ENCODE peak calls at places on chromosomes 7 and 10, in nine cellular contexts. B is colonic mucosa, W is hepatocyte, I is osteocyte, A is A549, T is upper lobe of right lung, Z is left ventricle myocardium inferior, S is WTC11, M is RWPE1. E is an unnamed sample.

GRCh38 chr7:146660839-146661238 is 544.2 kb downstream of the CNTNAP2 start:
- DNase-seq in B (no peak), W (no peak), I (no peak), A (no peak), T (no peak), Z (no peak), S (no peak), M (no peak), E (no peak)

GRCh38 chr10:102335184-102335583 is 60.3 kb upstream of the NFKB2 start:
- DNase-seq in B (no peak), W (no peak), I (no peak), A (no peak), T (no peak), Z (peak; percentile 52), S (no peak), M (no peak), E (no peak)

GRCh38 chr10:89575037-89575436 is 39.6 kb upstream of the SLC16A12 start:
- DNase-seq in B (no peak), W (no peak), I (no peak), A (no peak), T (no peak), Z (no peak), S (no peak), M (no peak), E (no peak)

GRCh38 chr7:13778967-13779366 is 210.5 kb downstream of the ETV1 start:
- DNase-seq in B (no peak), W (no peak), I (no peak), A (no peak), T (peak; percentile 75), Z (no peak), S (no peak), M (peak; percentile 59), E (no peak)

GRCh38 chr7:2779086-2779485 is 65.0 kb downstream of the GNA12 start:
- DNase-seq in B (no peak), W (no peak), I (no peak), A (no peak), T (no peak), Z (no peak), S (no peak), M (no peak), E (no peak)

GRCh38 chr10:77274046-77274795 is 363.4 kb downstream of the KCNMA1 start:
- DNase-seq in B (no peak), W (peak; percentile 36), I (no peak), A (no peak), T (no peak), Z (no peak), S (no peak), M (peak; percentile 59), E (peak; percentile 69)

GRCh38 chr7:142908921-142909870 is 23.7 kb upstream of the TRPV6 start:
- DNase-seq in B (no peak), W (peak; percentile 42), I (no peak), A (peak; percentile 70), T (no peak), Z (no peak), S (no peak), M (peak; percentile 7), E (no peak)

GRCh38 chr7:155852426-155853301 is 40.4 kb upstream of the SHH start:
- DNase-seq in B (peak; percentile 24), W (no peak), I (peak; percentile 62), A (no peak), T (peak; percentile 30), Z (no peak), S (no peak), M (no peak), E (no peak)

GRCh38 chr7:16739863-16740622 is 13.5 kb upstream of the TSPAN13 start:
- DNase-seq in B (peak; percentile 56), W (peak; percentile 83), I (no peak), A (peak; percentile 69), T (no peak), Z (peak; percentile 23), S (no peak), M (peak; percentile 91), E (no peak)

GRCh38 chr7:116354171-116354545 is 143.8 kb downstream of the TES start:
- DNase-seq in B (peak; percentile 24), W (peak; percentile 72), I (no peak), A (no peak), T (no peak), Z (peak; percentile 41), S (no peak), M (peak; percentile 8), E (no peak)

GRCh38 chr10:77641344-77641743 is 3.7 kb upstream of the KCNMA1 start:
- DNase-seq in B (no peak), W (no peak), I (no peak), A (no peak), T (no peak), Z (no peak), S (no peak), M (no peak), E (no peak)

GRCh38 chr7:12267542-12267941 is 56.4 kb downstream of the TMEM106B start:
- DNase-seq in B (no peak), W (no peak), I (no peak), A (no peak), T (no peak), Z (no peak), S (no peak), M (no peak), E (no peak)

GRCh38 chr10:23478570-23478969 is 39.7 kb downstream of the OTUD1 start:
- DNase-seq in B (no peak), W (no peak), I (no peak), A (no peak), T (no peak), Z (no peak), S (no peak), M (no peak), E (no peak)

GRCh38 chr10:48801026-48801425 is 116.4 kb downstream of the WDFY4 start:
- DNase-seq in B (no peak), W (no peak), I (no peak), A (no peak), T (no peak), Z (no peak), S (no peak), M (peak; percentile 26), E (no peak)

GRCh38 chr10:31599626-31600504 is 280.8 kb downstream of the ZEB1 start:
- DNase-seq in B (no peak), W (no peak), I (peak; percentile 42), A (no peak), T (no peak), Z (no peak), S (no peak), M (no peak), E (no peak)

GRCh38 chr10:12061124-12061523 is 7.6 kb upstream of the DHTKD1 start:
- DNase-seq in B (no peak), W (no peak), I (no peak), A (no peak), T (no peak), Z (no peak), S (no peak), M (no peak), E (no peak)

GRCh38 chr7:36474283-36475010 is 84.8 kb downstream of the ANLN start:
- DNase-seq in B (no peak), W (no peak), I (no peak), A (no peak), T (no peak), Z (no peak), S (no peak), M (peak; percentile 70), E (no peak)

GRCh38 chr7:106517508-106517907 is 143.4 kb downstream of the CCDC71L start:
- DNase-seq in B (no peak), W (no peak), I (no peak), A (no peak), T (no peak), Z (no peak), S (no peak), M (no peak), E (no peak)

DNA sequence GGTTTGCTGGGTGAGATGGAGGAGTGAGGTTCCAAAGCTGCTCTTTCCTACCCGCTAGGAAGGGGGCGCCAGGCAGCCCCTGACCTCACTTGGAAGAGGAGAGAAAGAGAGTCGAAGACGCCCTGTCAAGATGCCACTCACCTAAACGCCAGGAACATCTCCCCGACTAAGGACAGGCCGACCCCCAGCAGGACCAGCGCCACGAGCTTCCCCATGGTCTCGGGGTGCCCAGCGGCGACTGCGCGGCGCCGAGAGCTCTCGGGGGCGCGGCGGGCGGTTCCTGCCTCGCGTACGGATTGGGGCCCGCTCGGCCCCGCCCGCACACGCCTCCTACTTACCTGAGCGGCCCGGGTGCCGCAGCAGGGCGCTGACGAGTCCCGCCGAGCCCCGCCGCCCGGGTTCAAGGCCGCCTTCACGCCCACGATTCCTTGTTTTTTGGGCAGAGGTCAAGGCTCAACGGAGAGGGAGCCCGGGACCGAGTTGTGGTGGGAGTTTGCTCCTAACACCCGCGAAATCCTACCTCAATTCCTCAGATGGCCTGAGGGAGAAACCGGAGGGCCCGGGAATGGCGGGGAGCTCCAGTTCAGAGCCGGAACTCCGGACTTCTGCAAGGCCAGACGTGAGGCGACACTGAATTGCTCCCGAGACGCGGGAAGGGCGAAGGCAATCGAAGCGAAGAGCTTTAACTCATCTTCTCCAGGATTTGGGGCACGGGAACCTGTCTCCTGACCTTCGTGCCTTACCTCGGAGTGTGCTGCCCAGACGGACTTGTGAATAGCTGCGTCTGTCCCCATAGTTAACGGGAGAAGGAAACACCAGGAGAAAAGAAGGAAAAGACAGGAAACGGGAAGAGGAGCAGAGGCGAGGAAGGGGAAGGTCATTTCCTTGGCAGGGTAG is at the start of gene PON3:
- DNase-seq in B (peak; percentile 65), W (no peak), I (no peak), A (peak; percentile 89), T (peak; percentile 87), Z (no peak), S (peak; percentile 66), M (peak; percentile 30), E (no peak)
- TF ChIP-seq CTCF in B (no peak), W (no peak), I (no peak), A (peak; percentile 83), T (peak; percentile 40), Z (peak; percentile 21), S (peak; percentile 40), M (no peak), E (no peak)

DNA sequence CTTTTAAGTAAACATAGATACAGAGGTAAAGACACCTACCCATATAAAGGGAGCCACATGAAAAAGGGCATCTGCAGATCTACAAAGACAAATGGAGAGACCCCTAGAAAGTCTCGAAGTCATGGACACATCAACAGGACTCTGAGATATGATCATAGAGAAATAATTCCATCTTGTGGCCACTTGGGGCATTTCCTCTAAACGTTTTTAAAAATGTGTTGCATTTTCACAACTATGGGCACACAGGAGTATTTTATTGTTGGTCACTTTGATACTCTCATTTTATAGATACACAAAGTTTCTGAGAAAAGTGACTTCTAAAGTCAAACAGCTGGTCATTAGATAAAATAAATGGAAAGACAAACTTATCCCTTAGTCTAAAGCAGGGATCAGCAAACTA is 87.1 kb downstream of the CRTAC1 start:
- DNase-seq in B (no peak), W (no peak), I (no peak), A (no peak), T (no peak), Z (no peak), S (no peak), M (no peak), E (no peak)
- TF ChIP-seq CTCF in B (no peak), W (no peak), I (no peak), A (peak; percentile 10), T (no peak), Z (no peak), S (no peak), M (no peak), E (no peak)

GRCh38 chr10:7819126-7819470 is 793 bp downstream of the TAF3 start:
- DNase-seq in B (peak; percentile 70), W (peak; percentile 81), I (no peak), A (peak; percentile 38), T (no peak), Z (peak; percentile 23), S (peak; percentile 13), M (peak; percentile 26), E (peak; percentile 40)
- TF ChIP-seq CTCF in B (no peak), W (peak; percentile 38), I (peak; percentile 49), A (peak; percentile 32), T (peak; percentile 31), Z (peak; percentile 36), S (no peak), M (peak; percentile 39), E (no peak)

GRCh38 chr7:98280791-98281756 is at the start of gene BRI3:
- DNase-seq in B (peak; percentile 95), W (peak; percentile 98), I (peak; percentile 94), A (peak; percentile 85), T (peak; percentile 96), Z (peak; percentile 96), S (peak; percentile 85), M (peak; percentile 94), E (peak; percentile 93)
- TF ChIP-seq CTCF in B (peak; percentile 24), W (no peak), I (no peak), A (no peak), T (no peak), Z (no peak), S (peak; percentile 61), M (no peak), E (no peak)

E was measured in nephron progenitor cell.